ENCODE peak calls at places on chromosomes 11 and 22, in six cellular contexts. V is activated CD4-positive, alpha-beta T cell treated with anti-CD3 and anti-CD28 coated beads, Interleukin-2, amount 50 U/mL, for 24 hours; Z is uterus; L is mucosa of gallbladder; R is activated T-cell treated with anti-CD3 and anti-CD28 coated beads for 1 hour; B is effector memory CD8-positive, alpha-beta T cell. I is an unnamed sample.

GRCh38 chr22:45930324-45930723 is 46.6 kb downstream of the WNT7B start:
- DNase-seq in L (no peak), B (no peak), Z (no peak), V (no peak), R (no peak), I (no peak)

GRCh38 chr11:113531575-113532451 is 56.6 kb upstream of the DRD2 start:
- DNase-seq in V (no peak), Z (no peak), B (no peak), R (no peak), L (no peak), I (no peak)

GRCh38 chr11:82843057-82843795 is 57.0 kb downstream of the PRCP start:
- DNase-seq in L (no peak), Z (no peak), B (no peak), R (no peak), V (no peak), I (no peak)

GRCh38 chr11:12319734-12320387 is 57.5 kb upstream of the PARVA start:
- DNase-seq in R (no peak), V (no peak), Z (no peak), L (no peak), B (no peak), I (no peak)

GRCh38 chr11:35752115-35752514 is 89.5 kb downstream of the TRIM44 start:
- DNase-seq in V (no peak), R (no peak), B (no peak), L (no peak), Z (no peak), I (no peak)

GRCh38 chr11:57279131-57279530 is 42.1 kb upstream of the APLNR start:
- DNase-seq in Z (no peak), B (no peak), L (no peak), V (no peak), R (no peak), I (no peak)

GRCh38 chr11:95418916-95419315 is 187.9 kb upstream of the SESN3 start:
- DNase-seq in R (no peak), Z (no peak), V (no peak), L (no peak), B (no peak), I (no peak)

GRCh38 chr11:120660024-120660565 is 148.5 kb downstream of the GRIK4 start:
- DNase-seq in L (no peak), B (no peak), Z (no peak), R (peak), V (no peak), I (no peak)

GRCh38 chr22:27698830-27699229 is 102.7 kb downstream of the MN1 start:
- DNase-seq in Z (no peak), L (no peak), R (no peak), B (no peak), V (no peak), I (no peak)

GRCh38 chr11:75169101-75169885 is 18.4 kb downstream of the SLCO2B1 start:
- DNase-seq in R (no peak), V (no peak), Z (no peak), B (no peak), L (no peak), I (no peak)

GRCh38 chr11:84824624-84825023 is 802.5 kb downstream of the DLG2 start:
- DNase-seq in L (no peak), R (no peak), V (no peak), B (no peak), Z (no peak), I (no peak)

GRCh38 chr11:128467610-128468041 is 119.7 kb downstream of the ETS1 start:
- DNase-seq in Z (peak), R (no peak), B (no peak), L (peak), V (no peak), I (peak)

GRCh38 chr11:104653011-104653806 is 245.1 kb downstream of the CASP12 start:
- DNase-seq in L (peak), V (no peak), R (no peak), B (peak), Z (no peak), I (no peak)

GRCh38 chr22:49267996-49268395 is 559.7 kb downstream of the BRD1 start:
- DNase-seq in L (no peak), R (no peak), B (no peak), V (no peak), Z (no peak), I (no peak)

I was measured in right atrium auricular region.